ENCODE peak calls at places on chromosomes 6 and 20, in four cellular contexts. M is foreskin melanocyte, F is D341Med, L is progenitor cell of endocrine pancreas. S is an unnamed sample.
A peak's percentile ranks its signal among the peaks of the same experiment; 100 is the strongest.

GRCh38 chr20:6114696-6115095 is 8.1 kb downstream of the FERMT1 start:
- DNase-seq in M (no peak), F (no peak), L (no peak), S (no peak)

GRCh38 chr6:147699637-147700036 is 191.1 kb downstream of the SAMD5 start:
- DNase-seq in M (peak; percentile 35), F (no peak), L (no peak), S (no peak)

GRCh38 chr6:163122365-163122764 is 292.2 kb upstream of the QKI start:
- DNase-seq in M (no peak), F (no peak), L (no peak), S (peak; percentile 90)

GRCh38 chr20:60501048-60501447 is 542.8 kb downstream of the CDH26 start:
- DNase-seq in M (no peak), F (no peak), L (no peak), S (no peak)

GRCh38 chr6:23445157-23445710 is 680.8 kb upstream of the NRSN1 start:
- DNase-seq in M (peak; percentile 64), F (no peak), L (no peak), S (no peak)

GRCh38 chr6:33758807-33759206 is 12.1 kb upstream of the IP6K3 start:
- DNase-seq in M (no peak), F (no peak), L (no peak), S (peak; percentile 18)

GRCh38 chr6:131995924-131996323 is 44.8 kb upstream of the CCN2 start:
- DNase-seq in M (peak; percentile 57), F (no peak), L (no peak), S (no peak)

GRCh38 chr6:165844232-165844631 is 181.2 kb upstream of the PDE10A start:
- DNase-seq in M (no peak), F (no peak), L (no peak), S (no peak)

GRCh38 chr20:1108437-1108920 is 9.9 kb upstream of the PSMF1 start:
- DNase-seq in M (peak; percentile 23), F (peak; percentile 84), L (peak; percentile 30), S (peak; percentile 22)

GRCh38 chr20:2799271-2799670 is 1.2 kb downstream of the CPXM1 start:
- DNase-seq in M (no peak), F (no peak), L (no peak), S (no peak)

GRCh38 chr6:170360476-170360875 is 53.9 kb downstream of the FAM120B start:
- DNase-seq in M (peak; percentile 54), F (no peak), L (no peak), S (no peak)

GRCh38 chr6:149844480-149844879 is 19.7 kb downstream of the LRP11 start:
- DNase-seq in M (no peak), F (no peak), L (no peak), S (no peak)

GRCh38 chr20:52454660-52455059 is 263.1 kb upstream of the ZFP64 start:
- DNase-seq in M (peak; percentile 29), F (no peak), L (no peak), S (no peak)

GRCh38 chr6:170533792-170534191 is 19.3 kb downstream of the PSMB1 start:
- DNase-seq in M (no peak), F (no peak), L (no peak), S (no peak)

GRCh38 chr6:116528800-116529199 is 16.7 kb downstream of the TRAPPC3L start:
- DNase-seq in M (no peak), F (no peak), L (no peak), S (no peak)

GRCh38 chr6:111210074-111210729 is 122.9 kb downstream of the SLC16A10 start:
- DNase-seq in M (peak; percentile 77), F (peak; percentile 69), L (no peak), S (peak; percentile 71)

GRCh38 chr20:32934580-32934979 is 69.7 kb downstream of the SUN5 start:
- DNase-seq in M (no peak), F (no peak), L (no peak), S (no peak)

GRCh38 chr6:79868098-79868722 is 79.1 kb downstream of the ELOVL4 start:
- DNase-seq in M (peak; percentile 76), F (peak; percentile 63), L (peak; percentile 28), S (peak; percentile 91)

GRCh38 chr20:2521369-2522305 is 12.9 kb upstream of the ZNF343 start:
- DNase-seq in M (peak; percentile 42), F (peak; percentile 71), L (no peak), S (peak; percentile 64)

GRCh38 chr6:27250955-27251671 is 3.6 kb downstream of the PRSS16 start:
- DNase-seq in M (no peak), F (peak; percentile 91), L (peak; percentile 90), S (peak; percentile 96)

GRCh38 chr20:45088247-45088646 is 12.7 kb downstream of the KCNS1 start:
- DNase-seq in M (no peak), F (no peak), L (no peak), S (no peak)

GRCh38 chr6:13355043-13355945 is 27.0 kb upstream of the TBC1D7 start:
- DNase-seq in M (peak; percentile 17), F (no peak), L (no peak), S (no peak)

GRCh38 chr6:48074368-48074767 is 36.6 kb downstream of the PTCHD4 start:
- DNase-seq in M (no peak), F (no peak), L (no peak), S (no peak)

GRCh38 chr6:104860221-104860620 is 502 bp upstream of the HACE1 start:
- DNase-seq in M (no peak), F (no peak), L (no peak), S (no peak)

GRCh38 chr6:43835872-43836419 is 65.9 kb downstream of the VEGFA start:
- DNase-seq in M (no peak), F (no peak), L (no peak), S (no peak)

GRCh38 chr6:34484899-34485298 is 19.0 kb downstream of the PACSIN1 start:
- DNase-seq in M (no peak), F (no peak), L (no peak), S (no peak)

GRCh38 chr20:44056010-44056698 is 130.8 kb downstream of the JPH2 start:
- DNase-seq in M (no peak), F (peak; percentile 64), L (peak; percentile 12), S (peak; percentile 12)

GRCh38 chr20:47055699-47056369 is 161.2 kb downstream of the EYA2 start:
- DNase-seq in M (no peak), F (no peak), L (no peak), S (no peak)

GRCh38 chr6:150928882-150929281 is 63.4 kb downstream of the MTHFD1L start:
- DNase-seq in M (no peak), F (peak; percentile 61), L (no peak), S (no peak)